ENCODE peak calls at places on chromosome 20, in six cellular contexts. R is psoas muscle; S is WERI-Rb-1; Q is H1; K is CD8-positive, alpha-beta T cell; O is upper lobe of left lung. P is an unnamed sample. For H3K36me3, the result is how much of the 10 kb centered on the place peaks cover.

GRCh38 chr20:4830696-4831095 is 109.0 kb downstream of the PRND start:
- DNase-seq in R (no peak), S (no peak), Q (no peak), K (no peak), O (no peak), P (no peak)

GRCh38 chr20:17379651-17380050 is 151.5 kb downstream of the BFSP1 start:
- DNase-seq in R (no peak), S (no peak), Q (no peak), K (no peak), O (no peak), P (no peak)

GRCh38 chr20:36084897-36085617 is 69.5 kb upstream of the EPB41L1 start:
- DNase-seq in R (no peak), S (no peak), Q (no peak), K (no peak), O (no peak), P (no peak)

GRCh38 chr20:58715709-58716475 is 23.3 kb downstream of the NPEPL1 start:
- DNase-seq in R (peak), S (no peak), Q (no peak), K (no peak), O (no peak), P (peak)

GRCh38 chr20:9349256-9349655 is 165.1 kb upstream of the LAMP5 start:
- DNase-seq in R (no peak), S (no peak), Q (no peak), K (no peak), O (no peak), P (no peak)

GRCh38 chr20:23139524-23139923 is 53.4 kb upstream of the CD93 start:
- DNase-seq in R (no peak), S (no peak), Q (no peak), K (no peak), O (no peak), P (no peak)

GRCh38 chr20:25281541-25281991 is 33.7 kb downstream of the PYGB start:
- DNase-seq in R (peak), S (peak), Q (no peak), K (no peak), O (peak), P (peak)

GRCh38 chr20:47334022-47334551 is 22.4 kb downstream of the ZMYND8 start:
- DNase-seq in R (peak), S (no peak), Q (no peak), K (no peak), O (no peak), P (no peak)

GRCh38 chr20:50224553-50225255 is 34.1 kb downstream of the CEBPB start:
- DNase-seq in R (peak), S (no peak), Q (no peak), K (no peak), O (peak), P (peak)

GRCh38 chr20:41182296-41183212 is 45.2 kb downstream of the PLCG1 start:
- DNase-seq in R (no peak), S (no peak), Q (no peak), K (no peak), O (no peak), P (no peak)

GRCh38 chr20:24661255-24661654 is 191.8 kb downstream of the SYNDIG1 start:
- DNase-seq in R (no peak), S (no peak), Q (no peak), K (no peak), O (no peak), P (no peak)

GRCh38 chr20:62805711-62806382 is 1.2 kb downstream of the OGFR start:
- DNase-seq in R (peak), S (no peak), Q (no peak), K (no peak), O (peak), P (no peak)

GRCh38 chr20:35511814-35512420 is 17.5 kb downstream of the C20orf173 start:
- DNase-seq in R (no peak), S (peak), Q (no peak), K (no peak), O (no peak), P (no peak)

GRCh38 chr20:62473717-62474584 is 1.8 kb downstream of the GATA5 start:
- DNase-seq in R (no peak), S (no peak), Q (no peak), K (no peak), O (no peak), P (no peak)

GRCh38 chr20:44209691-44210421 is 715 bp downstream of the OSER1 start:
- DNase-seq in R (peak), S (no peak), Q (no peak), K (no peak), O (peak), P (no peak)

GRCh38 chr20:16952965-16953364 is 204.8 kb downstream of the OTOR start:
- DNase-seq in R (no peak), S (no peak), Q (no peak), K (no peak), O (no peak), P (no peak)

GRCh38 chr20:13041574-13042457 is 33.0 kb downstream of the SPTLC3 start:
- DNase-seq in R (no peak), S (no peak), Q (no peak), K (no peak), O (no peak), P (no peak)

GRCh38 chr20:19699132-19699971 is 58.7 kb upstream of the RIN2 start:
- DNase-seq in R (no peak), S (no peak), Q (no peak), K (no peak), O (no peak), P (no peak)

GRCh38 chr20:64035933-64036345 is at the start of gene C20orf204:
- DNase-seq in R (no peak), S (peak), Q (no peak), K (no peak), O (no peak), P (no peak)

GRCh38 chr20:62642666-62643520 is 590 bp downstream of the SLCO4A1 start:
- DNase-seq in R (no peak), S (peak), Q (no peak), K (peak), O (peak), P (no peak)

GRCh38 chr20:13915244-13915643 is 75.2 kb downstream of the SEL1L2 start:
- DNase-seq in R (no peak), S (no peak), Q (no peak), K (no peak), O (no peak), P (no peak)

GRCh38 chr20:25623225-25623735 is 534 bp downstream of the NANP start:
- DNase-seq in R (peak), S (peak), Q (peak), K (peak), O (peak), P (peak)

GRCh38 chr20:58688838-58689237 is 3.8 kb upstream of the NPEPL1 start:
- DNase-seq in R (no peak), S (no peak), Q (no peak), K (no peak), O (peak), P (peak)

GRCh38 chr20:34515484-34516037 is 661 bp upstream of the DYNLRB1 start:
- DNase-seq in R (peak), S (peak), Q (peak), K (peak), O (peak), P (peak)

GRCh38 chr20:58753929-58754551 is 61.4 kb downstream of the NPEPL1 start:
- DNase-seq in R (no peak), S (no peak), Q (no peak), K (no peak), O (no peak), P (no peak)

GRCh38 chr20:58652606-58653303 is 1.7 kb downstream of the STX16 start:
- DNase-seq in R (no peak), S (no peak), Q (no peak), K (no peak), O (no peak), P (no peak)

GRCh38 chr20:60857708-60858107 is 394.4 kb upstream of the CDH4 start:
- DNase-seq in R (no peak), S (no peak), Q (no peak), K (no peak), O (no peak), P (no peak)

DNA sequence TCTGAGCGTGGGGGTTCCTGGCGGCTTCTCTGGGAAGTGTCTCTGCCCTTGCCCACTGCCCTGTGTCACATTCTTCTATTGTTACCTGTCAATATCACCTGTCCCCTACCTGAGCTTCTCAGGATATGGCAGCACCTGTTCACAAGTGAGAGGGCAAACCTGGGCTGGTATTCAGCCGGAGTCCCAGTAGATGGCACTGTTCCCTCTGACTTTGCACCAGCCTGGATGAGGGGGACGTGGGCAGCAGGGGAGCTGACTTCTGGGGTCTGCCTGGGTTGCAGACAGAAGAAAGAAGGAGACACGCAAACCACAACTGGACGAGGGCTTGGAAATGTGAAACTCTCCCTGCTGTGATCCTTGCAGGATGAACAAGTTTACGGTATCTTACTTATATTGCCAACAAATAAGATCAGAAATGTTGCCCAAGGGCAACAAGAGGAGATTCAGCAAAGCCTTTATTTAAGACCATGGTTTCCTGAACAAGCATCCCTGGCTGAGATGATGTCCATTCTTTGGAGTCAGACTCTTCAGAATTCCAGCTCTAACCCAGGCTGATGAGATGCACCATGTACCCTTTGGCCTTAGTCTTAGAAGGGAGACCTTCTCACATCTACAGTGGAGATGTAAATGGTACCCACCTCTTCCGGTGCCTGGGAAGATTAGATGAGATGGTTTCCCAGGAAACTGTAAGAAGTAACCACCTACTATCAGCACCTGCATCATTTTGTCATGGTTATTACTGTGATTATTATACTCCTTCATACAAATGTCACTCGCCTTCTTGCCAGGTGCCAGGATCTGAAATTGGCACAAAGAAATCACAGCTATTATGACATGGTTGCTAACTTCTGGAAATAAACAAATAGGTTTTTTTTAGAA is 400.0 kb upstream of the CDH4 start:
- DNase-seq in R (no peak), S (peak), Q (peak), K (no peak), O (no peak), P (no peak)
- TF ChIP-seq CTCF in R (no peak), S (peak), Q (peak), K (no peak), O (no peak), P (peak)

GRCh38 chr20:2088904-2089303 is 12.7 kb upstream of the STK35 start:
- DNase-seq in R (no peak), S (no peak), Q (no peak), K (no peak), O (no peak), P (no peak)
- H3K36me3 ChIP-seq in R (under half), S (under half), Q (under half), K (under half), O (under half), P (under half)

GRCh38 chr20:46012926-46013825 is 4.5 kb downstream of the MMP9 start:
- DNase-seq in R (no peak), S (no peak), Q (no peak), K (no peak), O (no peak), P (no peak)
- H3K4me3 ChIP-seq in R (no peak), S (peak), Q (peak), K (peak), O (no peak), P (no peak)

DNA sequence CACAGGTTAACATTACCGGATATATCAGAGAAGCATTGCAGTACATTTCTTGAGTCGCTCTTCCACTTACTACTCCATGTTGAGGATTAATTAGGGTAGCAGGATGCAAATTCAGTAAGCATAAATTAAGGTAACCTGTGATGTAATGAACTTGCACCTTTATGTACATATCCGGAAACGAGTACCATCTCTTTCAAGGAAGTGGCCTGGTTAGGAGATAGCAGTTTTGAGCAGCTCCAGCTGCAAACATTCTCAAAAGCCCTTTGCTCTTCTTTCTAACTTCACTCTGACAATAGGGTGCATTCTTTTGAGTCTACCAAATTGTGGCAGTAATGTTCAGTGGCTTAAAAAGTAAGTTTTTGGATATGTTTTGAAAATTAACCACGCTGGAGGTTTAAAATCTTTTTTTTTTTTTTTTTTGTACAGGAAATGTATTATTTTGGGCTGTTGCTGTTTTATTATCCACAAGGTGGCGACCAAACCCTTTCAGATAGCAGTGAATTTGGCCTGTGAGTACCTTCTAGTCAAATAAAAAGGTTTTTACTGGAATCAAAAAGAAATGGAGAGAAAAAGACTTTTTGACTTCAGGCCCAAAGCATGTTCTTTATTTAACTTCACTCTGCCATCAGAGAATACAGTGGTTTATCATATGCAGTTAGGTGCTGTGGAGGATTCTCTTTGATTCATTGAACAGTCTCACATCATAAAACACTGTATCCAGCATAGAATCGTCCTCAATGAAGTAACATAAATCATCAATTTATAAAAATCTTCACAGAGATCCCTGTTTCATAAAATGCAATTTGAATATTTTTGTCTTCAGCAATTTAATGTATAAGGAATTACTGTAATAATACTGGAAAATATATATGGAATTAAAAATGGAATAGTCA is 8.9 kb downstream of the FAM217B start:
- DNase-seq in R (no peak), S (no peak), Q (no peak), K (peak), O (no peak), P (no peak)
- TF ChIP-seq CTCF in R (peak), S (peak), Q (no peak), K (peak), O (no peak), P (peak)

DNA sequence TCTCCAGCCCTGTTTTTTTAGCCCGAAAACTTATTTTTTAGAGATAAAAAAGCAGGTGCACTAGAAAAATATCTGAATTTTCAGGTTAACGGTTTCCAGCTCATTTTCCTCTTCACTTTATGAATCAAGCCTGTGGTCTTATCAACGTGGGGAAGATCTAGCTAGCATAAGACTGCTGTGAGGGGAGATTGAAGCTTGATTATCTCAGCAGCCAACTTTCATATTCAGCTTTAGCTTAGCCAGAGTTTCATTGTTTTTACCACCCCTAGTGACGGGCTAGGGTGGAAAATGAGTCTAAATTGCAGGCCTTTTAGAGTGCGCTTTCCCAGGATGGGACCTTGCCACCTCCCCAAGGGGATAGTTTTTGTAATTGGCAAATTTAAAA is 11.9 kb upstream of the RBM38 start:
- DNase-seq in R (no peak), S (no peak), Q (no peak), K (no peak), O (no peak), P (no peak)
- H3K36me3 ChIP-seq in R (half or more), S (half or more), Q (under half), K (under half), O (under half), P (half or more)

GRCh38 chr20:39875493-39876110 is 813.4 kb downstream of the MAFB start:
- DNase-seq in R (no peak), S (no peak), Q (no peak), K (no peak), O (no peak), P (no peak)
- H3K4me3 ChIP-seq in R (no peak), S (no peak), Q (no peak), K (no peak), O (no peak), P (no peak)

P was measured in left ventricle myocardium inferior.